ENCODE peak calls at places on chromosomes 5 and 9, in four cellular contexts. X is RWPE1, F is iris pigment epithelial cell, V is endothelial cell. K is an unnamed sample.

GRCh38 chr9:36959681-36960574 is 74.1 kb downstream of the PAX5 start:
- DNase-seq in X (peak), F (no peak), V (no peak), K (no peak)

GRCh38 chr5:149735066-149735465 is 5.0 kb downstream of the PPARGC1B start:
- DNase-seq in X (peak), F (peak), V (no peak), K (peak)

GRCh38 chr9:127761491-127761904 is 17.0 kb downstream of the SH2D3C start:
- DNase-seq in X (no peak), F (no peak), V (no peak), K (no peak)

GRCh38 chr5:145976431-145977155 is 40.2 kb downstream of the SH3RF2 start:
- DNase-seq in X (no peak), F (no peak), V (no peak), K (no peak)

GRCh38 chr5:59025734-59026133 is 442.9 kb downstream of the RAB3C start:
- DNase-seq in X (no peak), F (no peak), V (no peak), K (no peak)

GRCh38 chr5:122858451-122858850 is 13.0 kb downstream of the SNX24 start:
- DNase-seq in X (peak), F (peak), V (no peak), K (no peak)

GRCh38 chr9:18922161-18922910 is 110.7 kb downstream of the SAXO1 start:
- DNase-seq in X (no peak), F (no peak), V (no peak), K (no peak)

GRCh38 chr5:110055301-110055700 is 365.6 kb downstream of the MAN2A1 start:
- DNase-seq in X (no peak), F (no peak), V (no peak), K (no peak)

GRCh38 chr9:76354221-76354620 is 40.0 kb downstream of the RFK start:
- DNase-seq in X (no peak), F (no peak), V (no peak), K (no peak)